ENCODE peak calls at places on chromosomes 7 and 10, in nine cellular contexts. E is left ventricle myocardium inferior, S is heart left ventricle, I is GM23338, A is mucosa of descending colon, H is MCF 10A, C is prostate gland, Y is psoas muscle, X is colonic mucosa. W is an unnamed sample.

GRCh38 chr7:50553973-50554372 is 11.2 kb downstream of the DDC start:
- DNase-seq in E (no peak), S (no peak), I (no peak), A (no peak), H (no peak), C (no peak), Y (no peak), X (no peak), W (no peak)

GRCh38 chr7:82859106-82859850 is 303.4 kb downstream of the PCLO start:
- DNase-seq in E (no peak), S (no peak), I (no peak), A (no peak), H (no peak), C (no peak), Y (no peak), X (no peak), W (no peak)

GRCh38 chr7:33806284-33807157 is 98.8 kb upstream of the BMPER start:
- DNase-seq in E (peak), S (no peak), I (no peak), A (no peak), H (no peak), C (no peak), Y (no peak), X (no peak), W (no peak)

GRCh38 chr10:101346177-101346576 is 7.8 kb upstream of the BTRC start:
- DNase-seq in E (no peak), S (no peak), I (no peak), A (no peak), H (no peak), C (no peak), Y (no peak), X (no peak), W (no peak)

GRCh38 chr10:60646966-60647796 is 131.1 kb upstream of the CDK1 start:
- DNase-seq in E (no peak), S (no peak), I (peak), A (no peak), H (peak), C (peak), Y (no peak), X (peak), W (no peak)

GRCh38 chr10:103640436-103641181 is 147.1 kb downstream of the NEURL1 start:
- DNase-seq in E (no peak), S (no peak), I (no peak), A (no peak), H (no peak), C (no peak), Y (no peak), X (no peak), W (no peak)

GRCh38 chr10:110802551-110803238 is 69.0 kb upstream of the PDCD4 start:
- DNase-seq in E (peak), S (peak), I (no peak), A (peak), H (peak), C (peak), Y (peak), X (peak), W (no peak)

GRCh38 chr7:46352335-46352954 is 431.4 kb upstream of the IGFBP3 start:
- DNase-seq in E (no peak), S (peak), I (peak), A (no peak), H (peak), C (peak), Y (no peak), X (no peak), W (no peak)

GRCh38 chr10:30589441-30589840 is 40.1 kb downstream of the LYZL2 start:
- DNase-seq in E (peak), S (no peak), I (peak), A (no peak), H (no peak), C (no peak), Y (no peak), X (no peak), W (no peak)

GRCh38 chr7:116500071-116500853 is 724 bp downstream of the CAV2 start:
- DNase-seq in E (peak), S (peak), I (peak), A (no peak), H (peak), C (peak), Y (peak), X (peak), W (no peak)

GRCh38 chr7:7484072-7484471 is 51.6 kb downstream of the COL28A1 start:
- DNase-seq in E (no peak), S (no peak), I (no peak), A (no peak), H (no peak), C (no peak), Y (no peak), X (no peak), W (no peak)

GRCh38 chr10:101303087-101303753 is 50.7 kb upstream of the BTRC start:
- DNase-seq in E (no peak), S (no peak), I (no peak), A (no peak), H (no peak), C (no peak), Y (no peak), X (no peak), W (no peak)

GRCh38 chr7:84637568-84638338 is 443.2 kb upstream of the SEMA3A start:
- DNase-seq in E (no peak), S (no peak), I (peak), A (peak), H (peak), C (no peak), Y (no peak), X (no peak), W (no peak)

GRCh38 chr10:30751678-30752331 is 122.3 kb upstream of the LYZL2 start:
- DNase-seq in E (peak), S (peak), I (peak), A (peak), H (peak), C (peak), Y (peak), X (peak), W (peak)

GRCh38 chr10:67602268-67602950 is 93.6 kb downstream of the CTNNA3 start:
- DNase-seq in E (no peak), S (no peak), I (no peak), A (no peak), H (peak), C (no peak), Y (no peak), X (no peak), W (no peak)

GRCh38 chr7:22853138-22853537 is 30.5 kb upstream of the TOMM7 start:
- DNase-seq in E (no peak), S (no peak), I (no peak), A (no peak), H (no peak), C (no peak), Y (no peak), X (no peak), W (no peak)

GRCh38 chr10:25026463-25026862 is 10.1 kb downstream of the THNSL1 start:
- DNase-seq in E (no peak), S (no peak), I (no peak), A (no peak), H (peak), C (no peak), Y (no peak), X (no peak), W (no peak)

GRCh38 chr7:157875230-157876179 is 538.7 kb downstream of the DNAJB6 start:
- DNase-seq in E (no peak), S (peak), I (peak), A (no peak), H (no peak), C (no peak), Y (peak), X (no peak), W (peak)

GRCh38 chr10:26448292-26448691 is 10.2 kb downstream of the APBB1IP start:
- DNase-seq in E (no peak), S (no peak), I (no peak), A (no peak), H (no peak), C (no peak), Y (no peak), X (no peak), W (no peak)

GRCh38 chr10:70565556-70566514 is 36.7 kb downstream of the PRF1 start:
- DNase-seq in E (no peak), S (no peak), I (no peak), A (no peak), H (no peak), C (no peak), Y (no peak), X (no peak), W (no peak)

GRCh38 chr7:100879685-100880261 is 4.9 kb downstream of the SRRT start:
- DNase-seq in E (no peak), S (no peak), I (no peak), A (no peak), H (no peak), C (no peak), Y (no peak), X (no peak), W (peak)

GRCh38 chr7:99551329-99551728 is 585 bp downstream of the FAM200A start:
- DNase-seq in E (no peak), S (no peak), I (peak), A (no peak), H (no peak), C (no peak), Y (no peak), X (no peak), W (no peak)

GRCh38 chr10:76582536-76582935 is 1055.1 kb downstream of the KCNMA1 start:
- DNase-seq in E (no peak), S (no peak), I (no peak), A (no peak), H (no peak), C (no peak), Y (no peak), X (no peak), W (no peak)

GRCh38 chr7:69208848-69209247 is 389.4 kb upstream of the AUTS2 start:
- DNase-seq in E (no peak), S (no peak), I (no peak), A (no peak), H (no peak), C (no peak), Y (no peak), X (no peak), W (no peak)

GRCh38 chr7:10875081-10875480 is 98.6 kb upstream of the PHF14 start:
- DNase-seq in E (no peak), S (peak), I (no peak), A (no peak), H (no peak), C (peak), Y (no peak), X (no peak), W (no peak)

GRCh38 chr7:97016392-97017196 is 8.0 kb downstream of the DLX5 start:
- DNase-seq in E (no peak), S (no peak), I (peak), A (no peak), H (no peak), C (no peak), Y (no peak), X (no peak), W (no peak)

GRCh38 chr7:4665661-4666060 is 16.4 kb upstream of the FOXK1 start:
- DNase-seq in E (no peak), S (no peak), I (no peak), A (no peak), H (peak), C (no peak), Y (no peak), X (no peak), W (no peak)

GRCh38 chr7:149261829-149262617 is at the start of gene ZNF783:
- DNase-seq in E (peak), S (peak), I (peak), A (peak), H (peak), C (peak), Y (peak), X (peak), W (peak)

GRCh38 chr10:103491729-103492364 is 1.7 kb upstream of the NEURL1 start:
- DNase-seq in E (no peak), S (no peak), I (no peak), A (no peak), H (peak), C (no peak), Y (no peak), X (no peak), W (no peak)

GRCh38 chr10:132272767-132273090 is 35.0 kb downstream of the STK32C start:
- DNase-seq in E (no peak), S (no peak), I (no peak), A (no peak), H (no peak), C (no peak), Y (no peak), X (no peak), W (no peak)

GRCh38 chr7:135168001-135168400 is 2.5 kb downstream of the CYREN start:
- DNase-seq in E (no peak), S (no peak), I (no peak), A (no peak), H (no peak), C (no peak), Y (peak), X (no peak), W (no peak)

GRCh38 chr7:30266686-30267085 is 17.7 kb upstream of the ZNRF2 start:
- DNase-seq in E (no peak), S (no peak), I (no peak), A (no peak), H (no peak), C (no peak), Y (no peak), X (no peak), W (no peak)

GRCh38 chr10:91410638-91411367 is 659 bp downstream of the HECTD2 start:
- DNase-seq in E (no peak), S (peak), I (no peak), A (peak), H (peak), C (peak), Y (no peak), X (peak), W (no peak)

GRCh38 chr7:1986366-1987083 is 246.2 kb downstream of the MAD1L1 start:
- DNase-seq in E (no peak), S (no peak), I (no peak), A (peak), H (no peak), C (no peak), Y (peak), X (no peak), W (no peak)

GRCh38 chr10:11845113-11845512 is 22.0 kb downstream of the PROSER2 start:
- DNase-seq in E (no peak), S (no peak), I (no peak), A (no peak), H (no peak), C (no peak), Y (no peak), X (no peak), W (no peak)

GRCh38 chr10:74418285-74418872 is 267.4 kb downstream of the ADK start:
- DNase-seq in E (no peak), S (no peak), I (peak), A (no peak), H (no peak), C (no peak), Y (no peak), X (no peak), W (no peak)

GRCh38 chr7:18570890-18571478 is 75.4 kb downstream of the HDAC9 start:
- DNase-seq in E (no peak), S (no peak), I (peak), A (no peak), H (peak), C (peak), Y (no peak), X (no peak), W (no peak)

GRCh38 chr10:61971016-61971350 is 69.5 kb downstream of the ARID5B start:
- DNase-seq in E (no peak), S (no peak), I (no peak), A (no peak), H (no peak), C (no peak), Y (no peak), X (no peak), W (no peak)

GRCh38 chr10:33330543-33331019 is 3.9 kb downstream of the NRP1 start:
- DNase-seq in E (peak), S (peak), I (peak), A (peak), H (peak), C (peak), Y (peak), X (peak), W (no peak)

GRCh38 chr7:108630002-108630401 is 60.3 kb downstream of the DNAJB9 start:
- DNase-seq in E (no peak), S (peak), I (no peak), A (no peak), H (no peak), C (no peak), Y (no peak), X (peak), W (no peak)

GRCh38 chr7:44490351-44491200 is at the start of gene NUDCD3:
- DNase-seq in E (peak), S (peak), I (peak), A (peak), H (peak), C (peak), Y (peak), X (peak), W (peak)
- TF ChIP-seq CTCF in E (peak), S (peak), I (no peak), A (no peak), H (no peak), C (peak), Y (no peak), X (no peak), W (no peak)

GRCh38 chr10:3067859-3068179 is 471 bp downstream of the PFKP start:
- DNase-seq in E (no peak), S (no peak), I (peak), A (no peak), H (no peak), C (no peak), Y (no peak), X (peak), W (no peak)

GRCh38 chr10:3068201-3068967 is 1.0 kb downstream of the PFKP start:
- DNase-seq in E (peak), S (peak), I (peak), A (peak), H (peak), C (peak), Y (peak), X (peak), W (no peak)

GRCh38 chr10:3067045-3067858 is at the start of gene PFKP:
- DNase-seq in E (peak), S (peak), I (peak), A (peak), H (peak), C (peak), Y (peak), X (peak), W (no peak)

GRCh38 chr10:3069876-3070275 is 2.5 kb downstream of the PFKP start:
- DNase-seq in E (no peak), S (no peak), I (no peak), A (no peak), H (no peak), C (no peak), Y (no peak), X (no peak), W (no peak)

DNA sequence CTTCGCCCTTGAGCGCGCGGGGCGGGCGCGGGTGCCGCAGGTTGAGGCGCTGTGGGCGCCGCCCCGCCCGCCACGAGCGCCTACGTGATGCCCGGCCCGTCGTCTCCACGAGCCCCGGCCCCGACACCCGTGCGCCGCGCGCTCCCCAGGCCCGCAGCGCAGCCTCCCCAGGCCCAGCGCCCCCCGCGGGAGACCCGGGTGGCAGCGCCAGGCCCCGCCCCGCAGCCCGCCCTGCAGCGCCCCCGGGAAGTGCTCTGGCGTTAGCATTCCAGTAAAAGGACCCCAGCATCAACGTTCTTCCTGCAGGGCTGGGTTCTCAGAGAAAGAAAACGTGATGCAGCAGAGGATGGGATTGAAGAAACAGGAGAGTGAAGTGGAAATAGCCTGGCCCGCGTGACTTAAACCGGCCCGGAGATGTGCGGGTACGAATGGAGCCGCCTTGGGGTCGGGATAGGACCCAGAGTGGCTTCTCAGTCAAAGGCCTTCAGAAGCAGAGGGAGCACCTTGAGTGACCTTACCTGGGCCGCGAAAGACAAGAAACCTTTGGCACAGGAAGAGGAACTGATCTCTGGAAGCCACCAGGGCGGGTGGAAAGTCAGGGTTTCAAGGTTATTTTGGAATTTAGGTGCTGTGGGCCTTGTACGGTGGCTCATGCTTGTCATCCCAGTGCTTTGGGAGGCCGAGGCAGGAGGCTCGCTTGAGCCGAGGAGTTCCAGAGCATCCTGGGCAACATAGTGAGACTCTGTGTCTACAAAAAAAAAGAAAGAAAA is 1.8 kb downstream of the PFKP start:
- DNase-seq in E (no peak), S (no peak), I (peak), A (no peak), H (peak), C (no peak), Y (no peak), X (peak), W (no peak)
- TF ChIP-seq CTCF in E (no peak), S (no peak), I (no peak), A (no peak), H (no peak), C (no peak), Y (no peak), X (no peak), W (no peak)

GRCh38 chr10:83934062-83934461 is 205.2 kb upstream of the GHITM start:
- DNase-seq in E (no peak), S (no peak), I (no peak), A (no peak), H (no peak), C (no peak), Y (no peak), X (no peak), W (no peak)
- TF ChIP-seq CTCF in E (no peak), S (no peak), I (no peak), A (no peak), H (no peak), C (no peak), Y (no peak), X (no peak), W (no peak)

DNA sequence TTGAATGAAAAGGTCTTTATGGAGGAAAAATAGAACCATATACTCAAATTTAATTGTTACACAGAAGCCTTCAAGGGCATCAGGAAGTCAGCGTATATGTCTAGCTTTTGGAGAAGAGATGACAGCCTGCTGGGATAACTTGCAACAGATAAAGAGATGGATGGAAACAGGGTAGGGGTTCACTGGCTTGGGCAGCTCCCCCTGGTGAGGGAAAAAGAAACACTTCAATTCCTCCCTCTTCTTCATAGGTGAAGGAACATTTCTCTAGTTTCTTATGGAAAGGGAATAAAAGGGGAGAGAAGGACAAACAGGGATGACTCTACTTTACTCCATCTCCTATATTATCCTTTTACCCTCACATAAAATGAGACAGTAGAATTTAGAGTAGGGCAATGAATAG is 635.7 kb downstream of the PHTF2 start:
- DNase-seq in E (no peak), S (no peak), I (peak), A (no peak), H (no peak), C (no peak), Y (no peak), X (no peak), W (no peak)
- TF ChIP-seq CTCF in E (peak), S (no peak), I (peak), A (no peak), H (no peak), C (no peak), Y (no peak), X (no peak), W (no peak)

GRCh38 chr10:68879628-68880027 is 21.5 kb upstream of the DDX50 start:
- DNase-seq in E (no peak), S (no peak), I (no peak), A (no peak), H (no peak), C (no peak), Y (no peak), X (no peak), W (no peak)
- TF ChIP-seq CTCF in E (no peak), S (no peak), I (no peak), A (no peak), H (no peak), C (no peak), Y (no peak), X (no peak), W (no peak)

GRCh38 chr10:6151087-6151977 is 51.4 kb upstream of the PFKFB3 start:
- DNase-seq in E (peak), S (peak), I (peak), A (peak), H (peak), C (peak), Y (peak), X (peak), W (no peak)
- TF ChIP-seq CTCF in E (peak), S (peak), I (peak), A (peak), H (peak), C (peak), Y (peak), X (peak), W (peak)

GRCh38 chr10:69232252-69232651 is 12.1 kb downstream of the HKDC1 start:
- DNase-seq in E (no peak), S (no peak), I (peak), A (no peak), H (peak), C (no peak), Y (no peak), X (no peak), W (no peak)
- TF ChIP-seq CTCF in E (no peak), S (no peak), I (no peak), A (no peak), H (no peak), C (no peak), Y (no peak), X (no peak), W (no peak)

DNA sequence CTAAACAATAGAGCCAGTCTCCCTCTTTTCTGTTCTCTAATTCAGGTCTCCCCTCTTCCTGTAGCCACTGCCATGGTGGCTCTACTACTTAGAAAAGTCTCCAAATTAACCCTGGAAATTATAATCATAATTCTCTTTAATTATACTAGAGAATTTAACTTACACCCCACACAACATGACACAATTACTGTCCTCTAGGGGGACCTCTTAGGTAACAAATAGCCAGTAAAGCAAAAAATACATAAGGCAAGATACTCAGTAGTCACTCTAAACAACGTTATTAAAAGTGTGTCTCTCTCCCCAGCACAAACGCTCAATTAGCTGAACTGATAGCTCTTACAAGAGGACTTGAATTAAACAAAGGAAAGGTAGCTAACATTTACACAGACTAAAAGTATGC is 44.3 kb upstream of the ZNF107 start:
- DNase-seq in E (no peak), S (no peak), I (no peak), A (no peak), H (no peak), C (no peak), Y (no peak), X (no peak), W (no peak)
- TF ChIP-seq CTCF in E (no peak), S (no peak), I (peak), A (no peak), H (no peak), C (no peak), Y (no peak), X (no peak), W (no peak)

W was measured in D721Med.